ENCODE peak calls at places on chromosomes 2 and 18, in seven cellular contexts. N is AG09319; V is activated CD8-positive, alpha-beta T cell treated with anti-CD3 and anti-CD28 coated beads for 36 hours; Y is hepatocyte; C is breast epithelium; H is choroid plexus epithelial cell; S is GM10248. Q is an unnamed sample.

GRCh38 chr2:172710584-172711024 is 25.0 kb upstream of the RAPGEF4 start:
- DNase-seq in N (peak; percentile 75), V (peak; percentile 58), Y (peak; percentile 65), C (no peak), H (peak; percentile 79), S (peak; percentile 39), Q (peak; percentile 51)

GRCh38 chr2:207311316-207312005 is 145.7 kb upstream of the KLF7 start:
- DNase-seq in N (peak; percentile 69), V (peak; percentile 65), Y (peak; percentile 73), C (no peak), H (peak; percentile 100), S (peak; percentile 67), Q (no peak)

GRCh38 chr2:105188343-105188742 is 53.2 kb upstream of the GPR45 start:
- DNase-seq in N (no peak), V (peak; percentile 37), Y (no peak), C (no peak), H (no peak), S (no peak), Q (no peak)

GRCh38 chr2:23593396-23594078 is 208.6 kb downstream of the KLHL29 start:
- DNase-seq in N (no peak), V (no peak), Y (no peak), C (no peak), H (no peak), S (no peak), Q (no peak)

GRCh38 chr2:42974697-42975357 is 182.4 kb upstream of the HAAO start:
- DNase-seq in N (no peak), V (peak; percentile 64), Y (peak; percentile 87), C (peak; percentile 64), H (peak; percentile 69), S (peak; percentile 63), Q (peak; percentile 90)

GRCh38 chr18:58851874-58852273 is 12.8 kb upstream of the ZNF532 start:
- DNase-seq in N (no peak), V (no peak), Y (no peak), C (no peak), H (no peak), S (no peak), Q (no peak)

GRCh38 chr2:127901339-127902072 is 15.8 kb upstream of the AMMECR1L start:
- DNase-seq in N (no peak), V (no peak), Y (peak; percentile 42), C (no peak), H (peak; percentile 58), S (no peak), Q (no peak)

GRCh38 chr18:959854-960253 is 55.2 kb downstream of the ADCYAP1 start:
- DNase-seq in N (no peak), V (no peak), Y (no peak), C (no peak), H (no peak), S (no peak), Q (no peak)

GRCh38 chr2:112794841-112795240 is 10.5 kb upstream of the IL1A start:
- DNase-seq in N (no peak), V (no peak), Y (no peak), C (no peak), H (no peak), S (no peak), Q (no peak)

GRCh38 chr2:55148269-55148668 is 83.8 kb downstream of the CLHC1 start:
- DNase-seq in N (no peak), V (no peak), Y (no peak), C (no peak), H (peak; percentile 85), S (no peak), Q (no peak)

GRCh38 chr2:207770602-207771404 is 1.1 kb upstream of the FZD5 start:
- DNase-seq in N (no peak), V (peak; percentile 20), Y (no peak), C (no peak), H (peak; percentile 26), S (peak; percentile 30), Q (no peak)

GRCh38 chr2:74886811-74887210 is 52.9 kb downstream of the HK2 start:
- DNase-seq in N (no peak), V (no peak), Y (no peak), C (no peak), H (no peak), S (no peak), Q (no peak)

GRCh38 chr18:77206676-77207370 is 42.8 kb upstream of the GALR1 start:
- DNase-seq in N (no peak), V (no peak), Y (no peak), C (no peak), H (peak; percentile 94), S (no peak), Q (no peak)

GRCh38 chr2:238703436-238703835 is 144.4 kb upstream of the TWIST2 start:
- DNase-seq in N (no peak), V (no peak), Y (no peak), C (peak; percentile 5), H (no peak), S (no peak), Q (no peak)

GRCh38 chr2:120972286-120972685 is 236.6 kb downstream of the GLI2 start:
- DNase-seq in N (no peak), V (no peak), Y (no peak), C (no peak), H (no peak), S (no peak), Q (no peak)
- TF ChIP-seq CTCF in N (no peak), V (no peak), Y (no peak), C (no peak), H (no peak), S (no peak), Q (no peak)

DNA sequence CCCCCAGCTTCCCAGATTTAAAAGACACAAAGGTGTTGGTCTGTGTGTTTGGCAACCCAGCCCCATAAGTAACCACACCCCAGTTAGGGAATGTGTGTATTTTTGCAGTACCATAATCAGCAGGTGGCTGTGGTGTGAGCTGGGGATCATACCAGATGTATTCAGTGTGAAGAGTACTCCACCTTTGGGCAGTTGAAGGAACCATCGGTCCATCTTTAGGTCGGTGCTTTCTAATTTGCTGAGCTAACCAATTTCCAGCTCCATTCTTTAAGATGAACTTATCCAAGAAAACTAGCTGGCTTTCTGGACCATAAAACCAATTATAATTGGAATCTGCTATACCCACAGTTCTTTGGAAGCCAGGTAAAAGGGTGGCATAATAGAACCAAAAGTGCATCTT is 3.2 kb downstream of the DSEL start:
- DNase-seq in N (no peak), V (no peak), Y (peak; percentile 7), C (no peak), H (peak; percentile 73), S (no peak), Q (no peak)
- TF ChIP-seq CTCF in N (no peak), V (no peak), Y (no peak), C (no peak), H (peak; percentile 59), S (no peak), Q (no peak)

GRCh38 chr18:8480506-8481328 is 128.5 kb upstream of the RAB12 start:
- DNase-seq in N (peak; percentile 16), V (no peak), Y (peak; percentile 79), C (no peak), H (peak; percentile 87), S (no peak), Q (no peak)
- TF ChIP-seq CTCF in N (peak; percentile 70), V (no peak), Y (peak; percentile 76), C (no peak), H (peak; percentile 84), S (peak; percentile 37), Q (no peak)

DNA sequence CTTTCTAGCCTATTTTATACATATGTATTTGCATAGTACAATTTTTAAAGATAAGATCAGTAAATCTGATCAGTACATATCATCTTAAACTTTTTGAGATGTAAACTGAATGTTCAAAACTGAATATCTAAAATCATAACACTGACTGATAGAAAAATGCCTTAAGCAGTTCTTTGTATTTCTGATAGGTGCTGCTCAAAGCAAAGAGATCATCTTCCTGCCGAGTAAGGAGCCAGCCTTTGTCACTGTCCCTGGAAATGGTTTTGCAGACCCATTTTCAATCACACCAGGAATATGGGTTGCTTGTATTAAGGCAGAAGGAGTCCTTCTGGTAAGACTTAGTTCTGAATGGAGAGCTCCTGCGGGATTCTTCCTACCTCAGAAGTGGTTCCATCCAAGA is 135.0 kb downstream of the LAMA3 start:
- DNase-seq in N (no peak), V (no peak), Y (no peak), C (no peak), H (peak; percentile 27), S (no peak), Q (no peak)
- TF ChIP-seq CTCF in N (no peak), V (no peak), Y (no peak), C (no peak), H (peak; percentile 30), S (no peak), Q (no peak)

GRCh38 chr2:101205521-101205998 is 47.1 kb upstream of the CNOT11 start:
- DNase-seq in N (peak; percentile 78), V (peak; percentile 74), Y (peak; percentile 80), C (peak; percentile 33), H (peak; percentile 91), S (peak; percentile 57), Q (peak; percentile 51)

GRCh38 chr2:101206080-101206479 is 46.6 kb upstream of the CNOT11 start:
- DNase-seq in N (no peak), V (no peak), Y (no peak), C (no peak), H (no peak), S (no peak), Q (no peak)

GRCh38 chr2:101200714-101201113 is 49.5 kb upstream of the TBC1D8 start:
- DNase-seq in N (no peak), V (no peak), Y (no peak), C (no peak), H (peak; percentile 21), S (no peak), Q (no peak)

GRCh38 chr2:101208830-101209229 is 43.9 kb upstream of the CNOT11 start:
- DNase-seq in N (no peak), V (no peak), Y (no peak), C (no peak), H (no peak), S (no peak), Q (no peak)

GRCh38 chr2:101204400-101205095 is 48.1 kb upstream of the CNOT11 start:
- DNase-seq in N (no peak), V (no peak), Y (no peak), C (no peak), H (peak; percentile 38), S (no peak), Q (no peak)
- TF ChIP-seq CTCF in N (peak; percentile 20), V (no peak), Y (no peak), C (no peak), H (peak; percentile 61), S (no peak), Q (no peak)